ENCODE peak calls at places on chromosomes 4 and X, in five cellular contexts. One of them, this sample, is unnamed.
A peak's percentile ranks its signal among the peaks of the same experiment; 100 is the strongest.

GRCh38 chr4:81460115-81460836 is 11.4 kb downstream of the RASGEF1B start:
- DNase-seq in HCT116: no peak
- DNase-seq in PC-9: no peak
- DNase-seq in hepatocyte: no peak
- DNase-seq in GM23248: no peak
- DNase-seq in this sample: no peak

GRCh38 chr4:1796486-1797204 is 3.6 kb downstream of the FGFR3 start:
- DNase-seq in HCT116: no peak
- DNase-seq in hepatocyte: no peak
- DNase-seq in PC-9: no peak
- DNase-seq in GM23248: no peak
- DNase-seq in this sample: no peak

GRCh38 chr4:25817059-25817681 is 45.6 kb downstream of the SEL1L3 start:
- DNase-seq in GM23248: peak; percentile 91
- DNase-seq in HCT116: no peak
- DNase-seq in PC-9: no peak
- DNase-seq in hepatocyte: no peak
- DNase-seq in this sample: no peak

GRCh38 chr4:125464146-125464545 is 149.4 kb downstream of the FAT4 start:
- DNase-seq in GM23248: peak; percentile 53
- DNase-seq in hepatocyte: no peak
- DNase-seq in HCT116: no peak
- DNase-seq in PC-9: no peak
- DNase-seq in this sample: no peak

GRCh38 chrX:153646620-153647373 is at the start of gene DUSP9:
- DNase-seq in HCT116: no peak
- DNase-seq in hepatocyte: peak; percentile 72
- DNase-seq in GM23248: peak; percentile 48
- DNase-seq in PC-9: peak; percentile 35
- DNase-seq in this sample: no peak

GRCh38 chr4:64399313-64400109 is 9.7 kb downstream of the TECRL start:
- DNase-seq in HCT116: no peak
- DNase-seq in PC-9: no peak
- DNase-seq in hepatocyte: no peak
- DNase-seq in GM23248: no peak
- DNase-seq in this sample: no peak

GRCh38 chr4:47525154-47525819 is 40.2 kb downstream of the ATP10D start:
- DNase-seq in GM23248: peak; percentile 94
- DNase-seq in PC-9: no peak
- DNase-seq in HCT116: peak; percentile 21
- DNase-seq in hepatocyte: peak; percentile 11
- DNase-seq in this sample: no peak

GRCh38 chr4:123162859-123163258 is 233.7 kb upstream of the SPRY1 start:
- DNase-seq in PC-9: no peak
- DNase-seq in HCT116: no peak
- DNase-seq in GM23248: no peak
- DNase-seq in hepatocyte: no peak
- DNase-seq in this sample: no peak

GRCh38 chr4:125268065-125268755 is 46.5 kb upstream of the FAT4 start:
- DNase-seq in PC-9: no peak
- DNase-seq in GM23248: no peak
- DNase-seq in hepatocyte: no peak
- DNase-seq in HCT116: no peak
- DNase-seq in this sample: no peak

GRCh38 chr4:14415146-14415545 is 587.1 kb upstream of the CPEB2 start:
- DNase-seq in PC-9: no peak
- DNase-seq in HCT116: no peak
- DNase-seq in GM23248: peak; percentile 23
- DNase-seq in hepatocyte: peak; percentile 56
- DNase-seq in this sample: no peak

GRCh38 chrX:103531002-103531401 is 11.7 kb upstream of the RAB40A start:
- DNase-seq in hepatocyte: no peak
- DNase-seq in HCT116: no peak
- DNase-seq in PC-9: no peak
- DNase-seq in GM23248: peak; percentile 85
- DNase-seq in this sample: no peak

GRCh38 chrX:68829594-68830485 is 1.0 kb downstream of the EFNB1 start:
- DNase-seq in hepatocyte: peak; percentile 60
- DNase-seq in PC-9: no peak
- DNase-seq in HCT116: no peak
- DNase-seq in GM23248: peak; percentile 70
- DNase-seq in this sample: no peak

GRCh38 chr4:41448935-41449334 is 89.0 kb upstream of the LIMCH1 start:
- DNase-seq in HCT116: no peak
- DNase-seq in PC-9: no peak
- DNase-seq in hepatocyte: peak; percentile 38
- DNase-seq in GM23248: peak; percentile 55
- DNase-seq in this sample: no peak

GRCh38 chr4:82801910-82802521 is 3.4 kb upstream of the SCD5 start:
- DNase-seq in hepatocyte: no peak
- DNase-seq in PC-9: peak; percentile 18
- DNase-seq in GM23248: peak; percentile 58
- DNase-seq in HCT116: no peak
- DNase-seq in this sample: peak; percentile 12

GRCh38 chrX:136162827-136163427 is 15.6 kb downstream of the FHL1 start:
- DNase-seq in hepatocyte: peak; percentile 55
- DNase-seq in PC-9: peak; percentile 57
- DNase-seq in HCT116: peak; percentile 23
- DNase-seq in GM23248: peak; percentile 73
- DNase-seq in this sample: peak; percentile 42

GRCh38 chr4:95087657-95088455 is 330.1 kb downstream of the BMPR1B start:
- DNase-seq in GM23248: peak; percentile 32
- DNase-seq in HCT116: no peak
- DNase-seq in PC-9: no peak
- DNase-seq in hepatocyte: peak; percentile 40
- DNase-seq in this sample: no peak

GRCh38 chr4:165810726-165811125 is 62.3 kb upstream of the TLL1 start:
- DNase-seq in hepatocyte: no peak
- DNase-seq in HCT116: no peak
- DNase-seq in PC-9: no peak
- DNase-seq in GM23248: no peak
- DNase-seq in this sample: no peak

GRCh38 chr4:40276541-40276940 is 58.6 kb upstream of the CHRNA9 start:
- DNase-seq in PC-9: no peak
- DNase-seq in GM23248: no peak
- DNase-seq in HCT116: no peak
- DNase-seq in hepatocyte: no peak
- DNase-seq in this sample: no peak
- H3K9me2 ChIP-seq in PC-9: no peaks in the 10 kb centered on the region
- H3K9me2 ChIP-seq in GM23248: no peaks in the 10 kb centered on the region
- H3K9me2 ChIP-seq in HCT116: no peaks in the 10 kb centered on the region
- H3K9me2 ChIP-seq in hepatocyte: no peaks in the 10 kb centered on the region
- H3K9me2 ChIP-seq in this sample: no peaks in the 10 kb centered on the region

DNA sequence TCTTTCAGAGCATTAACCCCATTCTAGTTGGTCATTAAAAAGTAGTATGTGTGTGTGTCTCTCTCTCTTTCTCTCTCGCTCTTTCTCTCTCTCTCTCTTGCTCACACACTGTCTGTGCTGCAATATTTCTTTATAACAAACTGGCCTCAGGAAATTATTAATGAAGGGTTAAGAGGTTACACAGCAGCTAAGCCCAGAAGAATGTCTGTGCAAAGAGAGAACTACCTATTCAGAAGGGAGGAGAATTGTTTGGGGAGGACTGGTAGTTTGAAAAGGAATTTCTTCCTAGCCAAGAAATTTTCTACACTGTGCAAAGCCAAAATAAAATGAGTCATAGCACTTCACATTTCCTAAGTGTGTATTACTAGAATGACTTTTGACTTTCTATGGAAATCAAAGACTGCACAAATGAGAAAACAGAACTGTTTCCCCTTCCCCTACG is 22.2 kb downstream of the PDGFC start:
- DNase-seq in hepatocyte: no peak
- DNase-seq in HCT116: no peak
- DNase-seq in PC-9: no peak
- DNase-seq in GM23248: peak; percentile 81
- DNase-seq in this sample: no peak
- H3K4me1 ChIP-seq in hepatocyte: peaks cover 50% of the 10 kb centered on the region
- H3K4me1 ChIP-seq in HCT116: peaks cover 26% of the 10 kb centered on the region
- H3K4me1 ChIP-seq in PC-9: peaks cover 14% of the 10 kb centered on the region
- H3K4me1 ChIP-seq in GM23248: peaks cover 79% of the 10 kb centered on the region
- H3K4me1 ChIP-seq in this sample: no peaks in the 10 kb centered on the region

GRCh38 chrX:48960291-48960690 is 2.9 kb upstream of the OTUD5 start:
- DNase-seq in hepatocyte: no peak
- DNase-seq in GM23248: no peak
- DNase-seq in PC-9: no peak
- DNase-seq in HCT116: no peak
- DNase-seq in this sample: peak; percentile 66

GRCh38 chrX:48958635-48959094 is 1.3 kb upstream of the OTUD5 start:
- DNase-seq in hepatocyte: peak; percentile 65
- DNase-seq in HCT116: no peak
- DNase-seq in GM23248: peak; percentile 86
- DNase-seq in PC-9: peak; percentile 35
- DNase-seq in this sample: no peak

GRCh38 chrX:48957477-48957826 is at the start of gene OTUD5:
- DNase-seq in GM23248: no peak
- DNase-seq in HCT116: no peak
- DNase-seq in PC-9: no peak
- DNase-seq in hepatocyte: peak; percentile 66
- DNase-seq in this sample: peak; percentile 79

GRCh38 chrX:48957827-48958634 is 624 bp upstream of the OTUD5 start:
- DNase-seq in GM23248: peak; percentile 96
- DNase-seq in hepatocyte: peak; percentile 95
- DNase-seq in HCT116: peak; percentile 93
- DNase-seq in PC-9: peak; percentile 87
- DNase-seq in this sample: peak; percentile 96

GRCh38 chrX:48956728-48957414 is 536 bp downstream of the OTUD5 start:
- DNase-seq in HCT116: no peak
- DNase-seq in PC-9: no peak
- DNase-seq in GM23248: peak; percentile 48
- DNase-seq in hepatocyte: peak; percentile 27
- DNase-seq in this sample: no peak
- H3K27ac ChIP-seq in HCT116: peak overlapping the region; percentile 93
- H3K27ac ChIP-seq in PC-9: no peak overlapping the region
- H3K27ac ChIP-seq in GM23248: peak overlapping the region; percentile 100
- H3K27ac ChIP-seq in hepatocyte: peak overlapping the region; percentile 98
- H3K27ac ChIP-seq in this sample: peak overlapping the region; percentile 93

GRCh38 chr4:52550186-52550585 is 108.9 kb downstream of the USP46 start:
- DNase-seq in HCT116: no peak
- DNase-seq in hepatocyte: no peak
- DNase-seq in PC-9: no peak
- DNase-seq in GM23248: no peak
- DNase-seq in this sample: no peak

GRCh38 chr4:52551487-52551886 is 107.6 kb downstream of the USP46 start:
- DNase-seq in hepatocyte: no peak
- DNase-seq in PC-9: no peak
- DNase-seq in HCT116: no peak
- DNase-seq in GM23248: no peak
- DNase-seq in this sample: no peak

GRCh38 chr4:52548818-52549570 is 110.1 kb downstream of the USP46 start:
- DNase-seq in HCT116: no peak
- DNase-seq in GM23248: no peak
- DNase-seq in hepatocyte: no peak
- DNase-seq in PC-9: no peak
- DNase-seq in this sample: no peak

GRCh38 chr4:52545099-52546069 is 113.7 kb downstream of the USP46 start:
- DNase-seq in hepatocyte: peak; percentile 84
- DNase-seq in HCT116: peak; percentile 52
- DNase-seq in PC-9: peak; percentile 63
- DNase-seq in GM23248: peak; percentile 84
- DNase-seq in this sample: peak; percentile 41

GRCh38 chr4:52546449-52546848 is 112.7 kb downstream of the USP46 start:
- DNase-seq in PC-9: no peak
- DNase-seq in HCT116: no peak
- DNase-seq in GM23248: no peak
- DNase-seq in hepatocyte: no peak
- DNase-seq in this sample: no peak
- H3K9me2 ChIP-seq in PC-9: no peaks in the 10 kb centered on the region
- H3K9me2 ChIP-seq in HCT116: no peaks in the 10 kb centered on the region
- H3K9me2 ChIP-seq in GM23248: no peaks in the 10 kb centered on the region
- H3K9me2 ChIP-seq in hepatocyte: no peaks in the 10 kb centered on the region
- H3K9me2 ChIP-seq in this sample: no peaks in the 10 kb centered on the region

GRCh38 chr4:87042221-87042620 is 107.4 kb downstream of the AFF1 start:
- DNase-seq in GM23248: no peak
- DNase-seq in hepatocyte: no peak
- DNase-seq in PC-9: no peak
- DNase-seq in HCT116: no peak
- DNase-seq in this sample: no peak

GRCh38 chr4:87037921-87038320 is 103.1 kb downstream of the AFF1 start:
- DNase-seq in hepatocyte: no peak
- DNase-seq in GM23248: peak; percentile 56
- DNase-seq in HCT116: no peak
- DNase-seq in PC-9: no peak
- DNase-seq in this sample: peak; percentile 16

GRCh38 chr4:87038837-87039715 is 104.3 kb downstream of the AFF1 start:
- DNase-seq in PC-9: peak; percentile 65
- DNase-seq in HCT116: no peak
- DNase-seq in GM23248: peak; percentile 98
- DNase-seq in hepatocyte: peak; percentile 54
- DNase-seq in this sample: no peak

GRCh38 chr4:87042986-87043820 is 108.4 kb downstream of the AFF1 start:
- DNase-seq in hepatocyte: no peak
- DNase-seq in PC-9: no peak
- DNase-seq in GM23248: no peak
- DNase-seq in HCT116: no peak
- DNase-seq in this sample: no peak

DNA sequence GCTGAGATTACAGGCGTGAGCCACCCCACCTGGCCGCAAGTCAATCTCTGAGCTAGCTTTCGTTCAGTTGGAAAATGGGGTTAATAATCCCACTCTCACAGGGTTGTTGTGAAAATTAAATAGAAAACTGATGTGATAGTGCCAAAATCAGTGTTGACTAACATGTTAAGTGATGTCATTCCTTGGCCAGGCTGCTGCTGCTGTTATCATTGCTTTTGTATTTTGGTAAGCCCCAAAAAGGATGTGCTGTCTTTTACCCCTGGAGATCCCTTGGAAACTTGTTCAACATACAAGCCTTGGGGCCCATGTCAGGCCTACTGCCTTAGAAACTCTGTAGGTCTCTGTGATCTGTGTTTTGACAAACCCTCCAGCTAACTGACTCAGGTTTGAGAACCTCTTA is 106.3 kb downstream of the AFF1 start:
- DNase-seq in hepatocyte: no peak
- DNase-seq in HCT116: no peak
- DNase-seq in PC-9: no peak
- DNase-seq in GM23248: peak; percentile 77
- DNase-seq in this sample: no peak
- H3K4me1 ChIP-seq in hepatocyte: peaks cover 25% of the 10 kb centered on the region
- H3K4me1 ChIP-seq in HCT116: peaks cover 2% of the 10 kb centered on the region
- H3K4me1 ChIP-seq in PC-9: no peaks in the 10 kb centered on the region
- H3K4me1 ChIP-seq in GM23248: peaks cover 55% of the 10 kb centered on the region
- H3K4me1 ChIP-seq in this sample: peaks cover 58% of the 10 kb centered on the region

DNA sequence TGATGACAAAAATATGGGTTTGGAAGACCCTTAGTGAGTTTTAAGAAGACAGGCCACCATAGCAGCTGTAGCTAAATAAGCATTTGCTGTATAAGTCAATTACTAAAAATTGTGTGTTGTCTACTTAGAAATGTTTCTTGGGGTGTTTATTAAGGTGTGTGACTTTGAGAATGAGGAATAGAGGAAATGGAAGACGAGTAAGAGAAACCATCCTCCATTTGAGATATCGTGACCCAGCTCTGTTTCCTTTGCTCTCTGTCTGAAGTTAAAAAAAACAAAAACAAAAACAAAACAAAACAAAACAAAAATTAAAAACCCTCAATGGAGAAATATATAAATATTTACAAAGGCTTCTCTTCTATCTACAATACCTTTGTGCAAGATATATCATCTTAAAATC is 41.7 kb upstream of the FAM9C start:
- DNase-seq in GM23248: no peak
- DNase-seq in hepatocyte: no peak
- DNase-seq in HCT116: no peak
- DNase-seq in PC-9: no peak
- DNase-seq in this sample: no peak
- H3K27ac ChIP-seq in GM23248: no peak overlapping the region
- H3K27ac ChIP-seq in hepatocyte: no peak overlapping the region
- H3K27ac ChIP-seq in HCT116: no peak overlapping the region
- H3K27ac ChIP-seq in PC-9: no peak overlapping the region
- H3K27ac ChIP-seq in this sample: peak overlapping the region; percentile 98

This sample was measured in OCI-LY7.